ENCODE peak calls at places on chromosomes 1 and 21, in nine cellular contexts. I is T-helper 1 cell; F is stromal cell of bone marrow; A is T47D; K is activated CD4-positive, alpha-beta memory T cell treated with anti-CD3 and anti-CD28 coated beads for 36 hours; P is stimulated activated effector memory CD8-positive, alpha-beta T cell treated with anti-CD3 and anti-CD28 coated beads, Interleukin-12 subunit alpha, Interleukin-12 subunit beta, amount 100 ng/mL, for 72 hours; R is GM13976; N is CD8-positive, alpha-beta memory T cell; O is non-pigmented ciliary epithelial cell. S is an unnamed sample.

GRCh38 chr1:174217787-174218574 is 58.7 kb downstream of the RABGAP1L start:
- DNase-seq in I (no peak), F (peak), A (peak), K (no peak), P (no peak), R (no peak), N (no peak), O (no peak), S (no peak)

GRCh38 chr1:158371188-158371953 is 17.7 kb downstream of the CD1E start:
- DNase-seq in I (no peak), F (no peak), A (no peak), K (peak), P (no peak), R (no peak), N (no peak), O (no peak), S (no peak)

GRCh38 chr1:54397980-54398379 is 8.2 kb downstream of the SSBP3 start:
- DNase-seq in I (no peak), F (no peak), A (no peak), K (no peak), P (no peak), R (no peak), N (no peak), O (no peak), S (no peak)

GRCh38 chr1:153921803-153922075 is 1.0 kb downstream of the GATAD2B start:
- DNase-seq in I (no peak), F (no peak), A (no peak), K (peak), P (peak), R (no peak), N (no peak), O (no peak), S (no peak)

GRCh38 chr1:244865028-244865371 is 657 bp upstream of the HNRNPU start:
- DNase-seq in I (no peak), F (no peak), A (no peak), K (peak), P (no peak), R (no peak), N (no peak), O (no peak), S (peak)

GRCh38 chr1:175217674-175218073 is 25.1 kb upstream of the KIAA0040 start:
- DNase-seq in I (no peak), F (no peak), A (no peak), K (no peak), P (no peak), R (no peak), N (no peak), O (no peak), S (no peak)

GRCh38 chr1:181317261-181317924 is 165.9 kb upstream of the CACNA1E start:
- DNase-seq in I (no peak), F (no peak), A (no peak), K (no peak), P (no peak), R (no peak), N (no peak), O (no peak), S (no peak)

GRCh38 chr1:236027096-236027495 is 37.8 kb downstream of the NID1 start:
- DNase-seq in I (no peak), F (no peak), A (no peak), K (no peak), P (no peak), R (no peak), N (no peak), O (no peak), S (no peak)

GRCh38 chr1:201355471-201355870 is 22.0 kb downstream of the TNNT2 start:
- DNase-seq in I (no peak), F (no peak), A (no peak), K (no peak), P (no peak), R (no peak), N (no peak), O (no peak), S (no peak)

GRCh38 chr1:1758692-1759455 is 19.4 kb downstream of the NADK start:
- DNase-seq in I (no peak), F (no peak), A (peak), K (no peak), P (no peak), R (no peak), N (no peak), O (no peak), S (no peak)

GRCh38 chr21:28771790-28772501 is 220.7 kb downstream of the LTN1 start:
- DNase-seq in I (no peak), F (peak), A (no peak), K (no peak), P (no peak), R (no peak), N (no peak), O (peak), S (no peak)

GRCh38 chr1:180915426-180915965 is 2.8 kb downstream of the KIAA1614 start:
- DNase-seq in I (no peak), F (no peak), A (no peak), K (no peak), P (no peak), R (no peak), N (no peak), O (no peak), S (no peak)

GRCh38 chr21:28454978-28455600 is 537.6 kb downstream of the LTN1 start:
- DNase-seq in I (no peak), F (peak), A (no peak), K (no peak), P (no peak), R (no peak), N (no peak), O (no peak), S (no peak)

GRCh38 chr1:207020709-207021107 is 11.8 kb downstream of the C1orf116 start:
- DNase-seq in I (no peak), F (no peak), A (no peak), K (peak), P (no peak), R (no peak), N (no peak), O (no peak), S (no peak)

GRCh38 chr1:71222668-71223067 is 141.8 kb upstream of the ZRANB2 start:
- DNase-seq in I (no peak), F (no peak), A (no peak), K (no peak), P (no peak), R (no peak), N (no peak), O (no peak), S (no peak)